ENCODE peak calls at places on chromosomes 2 and 18, in four cellular contexts. N is IMR-90, F is testis, K is colonic mucosa. U is an unnamed sample. For H3K9me3, the result is how much of the 10 kb centered on the place peaks cover.

GRCh38 chr2:112821142-112821541 is 15.4 kb downstream of the IL1B start:
- DNase-seq in N (no peak), F (no peak), K (no peak), U (no peak)

GRCh38 chr2:26605195-26605968 is 35.8 kb downstream of the CIB4 start:
- DNase-seq in N (peak), F (peak), K (peak), U (no peak)

GRCh38 chr2:160220545-160221009 is 20.5 kb upstream of the ITGB6 start:
- DNase-seq in N (no peak), F (no peak), K (no peak), U (no peak)

GRCh38 chr2:2646312-2647051 is 315.4 kb upstream of the MYT1L start:
- DNase-seq in N (no peak), F (no peak), K (no peak), U (no peak)

GRCh38 chr2:26487192-26487591 is 9.3 kb upstream of the OTOF start:
- DNase-seq in N (no peak), F (no peak), K (no peak), U (no peak)

GRCh38 chr18:8750954-8751415 is 45.6 kb downstream of the MTCL1 start:
- DNase-seq in N (peak), F (peak), K (no peak), U (no peak)

GRCh38 chr2:188978291-188979081 is 4.3 kb downstream of the COL3A1 start:
- DNase-seq in N (peak), F (peak), K (no peak), U (no peak)

GRCh38 chr2:130972410-130972809 is 120.8 kb downstream of the FAM168B start:
- DNase-seq in N (no peak), F (no peak), K (no peak), U (no peak)

GRCh38 chr2:16191431-16192200 is 251.3 kb downstream of the MYCN start:
- DNase-seq in N (no peak), F (no peak), K (no peak), U (no peak)

GRCh38 chr2:241507430-241508239 is 749 bp downstream of the STK25 start:
- DNase-seq in N (peak), F (peak), K (no peak), U (peak)

GRCh38 chr18:31551883-31552282 is 39.8 kb upstream of the TTR start:
- DNase-seq in N (no peak), F (no peak), K (no peak), U (no peak)

GRCh38 chr2:11784747-11785610 is 38.5 kb downstream of the LPIN1 start:
- DNase-seq in N (peak), F (peak), K (peak), U (peak)

GRCh38 chr2:217880490-217880889 is 122.3 kb downstream of the TNS1 start:
- DNase-seq in N (no peak), F (no peak), K (no peak), U (no peak)

GRCh38 chr2:46097714-46098480 is 199.3 kb upstream of the EPAS1 start:
- DNase-seq in N (peak), F (peak), K (peak), U (peak)

GRCh38 chr2:26300234-26300641 is 45.7 kb upstream of the SELENOI start:
- DNase-seq in N (peak), F (peak), K (peak), U (peak)

GRCh38 chr2:203418271-203418670 is 90.1 kb downstream of the ABI2 start:
- DNase-seq in N (no peak), F (peak), K (no peak), U (no peak)

GRCh38 chr18:54162431-54162830 is 62.0 kb downstream of the MBD2 start:
- DNase-seq in N (peak), F (no peak), K (no peak), U (no peak)

GRCh38 chr18:58789856-58790255 is 74.8 kb upstream of the ZNF532 start:
- DNase-seq in N (no peak), F (no peak), K (no peak), U (no peak)

GRCh38 chr2:109348645-109349554 is 219.9 kb downstream of the SH3RF3 start:
- DNase-seq in N (no peak), F (no peak), K (no peak), U (no peak)

GRCh38 chr2:110729106-110729505 is 3.3 kb upstream of the ACOXL start:
- DNase-seq in N (no peak), F (no peak), K (no peak), U (no peak)

GRCh38 chr2:176789751-176790150 is 422.8 kb upstream of the HNRNPA3 start:
- DNase-seq in N (no peak), F (no peak), K (no peak), U (no peak)

GRCh38 chr18:70195852-70196434 is 9.5 kb downstream of the RTTN start:
- DNase-seq in N (peak), F (peak), K (peak), U (no peak)

GRCh38 chr2:3189076-3189591 is 188.5 kb downstream of the EIPR1 start:
- DNase-seq in N (peak), F (no peak), K (no peak), U (no peak)

GRCh38 chr2:209499071-209499470 is 75.2 kb downstream of the MAP2 start:
- DNase-seq in N (peak), F (no peak), K (no peak), U (no peak)

GRCh38 chr2:176699098-176699497 is 429.9 kb downstream of the MTX2 start:
- DNase-seq in N (no peak), F (no peak), K (no peak), U (no peak)

GRCh38 chr2:233482616-233483015 is 84.0 kb downstream of the USP40 start:
- DNase-seq in N (no peak), F (peak), K (no peak), U (no peak)

GRCh38 chr18:3869848-3870247 is 419.9 kb downstream of the TGIF1 start:
- DNase-seq in N (peak), F (no peak), K (no peak), U (no peak)

GRCh38 chr2:17242813-17243485 is 275.3 kb downstream of the RAD51AP2 start:
- DNase-seq in N (no peak), F (no peak), K (no peak), U (no peak)

GRCh38 chr18:46385124-46385523 is 271.9 kb downstream of the LOXHD1 start:
- DNase-seq in N (no peak), F (no peak), K (no peak), U (no peak)

GRCh38 chr2:233974530-233975071 is 57.4 kb downstream of the TRPM8 start:
- DNase-seq in N (peak), F (no peak), K (no peak), U (no peak)

GRCh38 chr2:189179607-189179979 is at the start of gene COL5A2:
- DNase-seq in N (peak), F (peak), K (peak), U (peak)

DNA sequence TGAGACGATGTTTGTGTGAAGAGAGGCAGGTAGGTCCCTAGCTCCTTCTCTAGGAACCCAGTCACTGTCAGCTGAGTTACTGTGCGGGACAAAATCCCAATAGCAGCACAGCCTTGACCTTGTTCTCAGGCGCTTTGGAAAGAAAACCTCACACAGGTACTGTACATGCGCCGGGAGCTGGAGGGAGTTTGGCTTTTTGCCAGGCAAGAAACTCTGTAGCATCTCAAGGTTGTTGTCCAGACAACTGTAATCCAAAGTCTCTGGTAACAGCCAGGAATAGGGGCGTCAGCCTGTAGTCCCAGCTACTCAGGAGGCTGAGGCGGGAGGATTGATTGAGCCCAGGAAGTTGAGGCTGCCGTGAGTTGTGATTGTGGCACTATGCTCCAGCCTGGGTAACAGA is 68.4 kb downstream of the HRH4 start:
- DNase-seq in N (no peak), F (peak), K (no peak), U (no peak)
- H3K27ac ChIP-seq in N (no peak), F (no peak), K (no peak), U (no peak)

GRCh38 chr2:63124209-63124608 is 73.6 kb downstream of the OTX1 start:
- DNase-seq in N (no peak), F (no peak), K (no peak), U (no peak)
- H3K9me3 ChIP-seq in N (under half), F (under half), K (under half), U (under half)

DNA sequence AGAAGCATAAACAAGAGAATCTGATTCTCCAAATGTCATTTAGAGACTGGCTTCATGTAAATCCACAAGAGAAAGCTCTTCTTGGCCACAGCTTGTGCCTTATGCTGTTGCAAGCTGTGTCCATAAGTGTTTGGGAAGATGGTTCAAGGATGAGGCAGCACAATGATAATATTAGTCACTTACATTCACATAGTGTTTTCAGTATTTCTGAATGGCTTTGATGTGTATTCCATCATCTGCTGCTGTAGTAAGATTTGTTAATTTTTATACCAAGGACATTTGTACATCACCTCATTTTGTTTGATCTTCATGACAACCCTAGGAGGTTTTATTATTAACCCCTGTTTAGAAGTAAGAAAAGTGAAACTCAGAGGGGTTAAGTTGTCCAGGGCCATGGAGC is 29.9 kb downstream of the CREG2 start:
- DNase-seq in N (peak), F (no peak), K (no peak), U (no peak)
- H3K27ac ChIP-seq in N (no peak), F (no peak), K (no peak), U (no peak)

GRCh38 chr2:226667736-226668135 is 131.9 kb downstream of the IRS1 start:
- DNase-seq in N (no peak), F (no peak), K (no peak), U (no peak)

GRCh38 chr2:226664140-226664539 is 135.5 kb downstream of the IRS1 start:
- DNase-seq in N (no peak), F (no peak), K (no peak), U (peak)

GRCh38 chr2:226661789-226662545 is 137.7 kb downstream of the IRS1 start:
- DNase-seq in N (peak), F (no peak), K (no peak), U (peak)

GRCh38 chr2:226669249-226669648 is 130.4 kb downstream of the IRS1 start:
- DNase-seq in N (no peak), F (no peak), K (no peak), U (no peak)

GRCh38 chr2:226665306-226665831 is 134.3 kb downstream of the IRS1 start:
- DNase-seq in N (no peak), F (no peak), K (no peak), U (no peak)
- H3K9me3 ChIP-seq in N (under half), F (under half), K (under half), U (under half)

DNA sequence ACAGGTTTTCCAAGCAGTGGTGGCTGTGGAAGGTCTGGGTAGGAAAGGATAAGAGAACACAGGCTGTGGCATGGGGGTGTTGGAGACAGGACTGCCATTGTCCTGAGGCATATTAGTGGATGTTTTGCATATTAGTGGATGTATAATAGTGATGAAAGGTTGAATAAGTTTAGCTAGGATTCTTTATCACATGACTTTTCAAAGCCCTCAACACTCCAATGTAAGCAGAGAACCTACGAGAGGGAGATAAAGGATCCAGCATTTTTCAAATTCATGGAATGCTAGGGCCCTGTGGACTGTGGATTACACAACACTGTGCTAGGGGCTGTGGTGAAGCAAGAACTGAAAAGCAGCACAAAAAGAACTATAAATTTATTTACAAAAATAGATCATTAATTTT is 63.2 kb downstream of the POLE4 start:
- DNase-seq in N (peak), F (no peak), K (no peak), U (no peak)
- H3K27ac ChIP-seq in N (peak), F (no peak), K (no peak), U (no peak)

DNA sequence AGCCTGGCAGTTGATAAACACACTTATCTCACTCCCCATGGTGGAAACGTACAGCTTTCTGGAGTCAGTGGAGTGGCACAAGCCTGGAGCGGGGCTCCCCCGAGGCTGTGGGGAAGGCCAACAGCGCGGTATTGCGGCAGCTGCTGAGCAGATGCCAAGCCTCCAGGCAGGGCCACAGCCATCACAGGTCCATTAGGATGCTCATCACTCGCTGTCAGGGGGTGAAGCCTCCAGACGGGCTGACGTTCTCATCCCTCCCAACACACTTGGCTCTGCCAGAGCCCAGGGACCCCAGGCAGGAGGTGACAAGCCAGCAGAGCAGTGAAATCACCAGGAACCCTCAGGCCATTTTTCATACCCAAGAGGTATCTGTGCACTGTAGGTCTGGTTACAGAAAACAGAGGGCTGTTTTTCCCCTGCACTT is 529.2 kb upstream of the KLHL29 start:
- DNase-seq in N (no peak), F (no peak), K (no peak), U (peak)
- H3K9me3 ChIP-seq in N (under half), F (under half), K (under half), U (under half)

GRCh38 chr2:19361325-19361990 is 3.0 kb upstream of the OSR1 start:
- DNase-seq in N (no peak), F (peak), K (no peak), U (no peak)
- H3K27ac ChIP-seq in N (peak), F (peak), K (no peak), U (peak)

GRCh38 chr2:101930019-101930418 is 61.7 kb upstream of the IL1R2 start:
- DNase-seq in N (no peak), F (no peak), K (no peak), U (no peak)
- H3K9me3 ChIP-seq in N (under half), F (under half), K (under half), U (under half)

GRCh38 chr2:21191535-21191934 is 67.8 kb downstream of the TDRD15 start:
- DNase-seq in N (no peak), F (no peak), K (no peak), U (no peak)
- H3K27ac ChIP-seq in N (no peak), F (no peak), K (no peak), U (no peak)

GRCh38 chr18:4931209-4931608 is 265.8 kb downstream of the AKAIN1 start:
- DNase-seq in N (no peak), F (no peak), K (no peak), U (no peak)
- H3K9me3 ChIP-seq in N (under half), F (under half), K (under half), U (under half)

U was measured in right cardiac atrium.